ENCODE peak calls at places on chromosomes 4 and X, in five cellular contexts. E, G, Q, O and W are unnamed samples.

GRCh38 chrX:115047181-115047580 is 29.8 kb upstream of the IL13RA2 start:
- DNase-seq in E (no peak), G (no peak), Q (no peak), O (no peak), W (no peak)

GRCh38 chr4:87053802-87054767 is 119.3 kb downstream of the AFF1 start:
- DNase-seq in E (no peak), G (no peak), Q (no peak), O (no peak), W (no peak)

GRCh38 chr4:182843813-182844325 is 73.3 kb downstream of the DCTD start:
- DNase-seq in E (peak), G (no peak), Q (no peak), O (no peak), W (no peak)

GRCh38 chr4:26525751-26526150 is 35.5 kb upstream of the CCKAR start:
- DNase-seq in E (no peak), G (no peak), Q (no peak), O (no peak), W (no peak)

GRCh38 chr4:179272282-179272681 is 1830.0 kb upstream of the AGA start:
- DNase-seq in E (no peak), G (no peak), Q (no peak), O (no peak), W (no peak)

GRCh38 chrX:48589482-48590162 is 7.7 kb upstream of the WDR13 start:
- DNase-seq in E (no peak), G (no peak), Q (no peak), O (no peak), W (no peak)

GRCh38 chr4:65007841-65008439 is 598.7 kb upstream of the TECRL start:
- DNase-seq in E (peak), G (no peak), Q (no peak), O (no peak), W (no peak)

GRCh38 chr4:159248383-159249178 is 145.7 kb downstream of the RAPGEF2 start:
- DNase-seq in E (peak), G (no peak), Q (no peak), O (no peak), W (no peak)

GRCh38 chr4:26356067-26356466 is 35.3 kb downstream of the RBPJ start:
- DNase-seq in E (no peak), G (no peak), Q (no peak), O (no peak), W (no peak)

GRCh38 chr4:120071192-120071795 is 4.6 kb upstream of the MAD2L1 start:
- DNase-seq in E (no peak), G (no peak), Q (peak), O (peak), W (no peak)

GRCh38 chr4:113880240-113881028 is 99.0 kb downstream of the ARSJ start:
- DNase-seq in E (no peak), G (no peak), Q (no peak), O (no peak), W (no peak)